ENCODE peak calls at places on chromosome 5, in nine cellular contexts. B is activated CD8-positive, alpha-beta memory T cell treated with anti-CD3 and anti-CD28 coated beads, Interleukin-2, amount 50 U/mL, for 48 hours; V is stimulated activated CD4-positive, alpha-beta T cell treated with anti-CD3 and anti-CD28 coated beads, Interleukin-15, amount 100 ng/mL, for 24 hours; R is neural progenitor cell; E is activated T-helper 1 cell treated with anti-CD3 and anti-CD28 coated beads, Interleukin-2, amount 50 U/mL, for 16 hours; C is RKO; H is effector memory CD8-positive, alpha-beta T cell; Z is testis; P is naive thymus-derived CD4-positive, alpha-beta T cell. K is an unnamed sample.

GRCh38 chr5:110032386-110032785 is 342.7 kb downstream of the MAN2A1 start:
- DNase-seq in R (no peak), Z (no peak), B (no peak), E (no peak), V (no peak), H (no peak), P (no peak), C (no peak), K (no peak)

GRCh38 chr5:148653840-148654781 is at the start of gene HTR4:
- DNase-seq in R (peak), V (no peak), H (no peak), C (no peak), B (no peak), P (no peak), Z (no peak), E (no peak), K (no peak)

GRCh38 chr5:54206580-54207229 is 103.7 kb downstream of the ARL15 start:
- DNase-seq in E (no peak), V (no peak), C (no peak), Z (no peak), R (no peak), B (no peak), P (no peak), H (no peak), K (no peak)

GRCh38 chr5:52988335-52989024 is 672 bp upstream of the ITGA2 start:
- DNase-seq in H (no peak), C (peak), E (no peak), P (no peak), V (no peak), R (no peak), B (no peak), Z (no peak), K (peak)

GRCh38 chr5:150515446-150515845 is 7.5 kb downstream of the NDST1 start:
- DNase-seq in B (no peak), H (no peak), R (no peak), C (no peak), Z (no peak), V (no peak), E (no peak), P (no peak), K (no peak)

GRCh38 chr5:143119881-143120341 is 283.6 kb downstream of the NR3C1 start:
- DNase-seq in R (no peak), Z (no peak), B (no peak), P (no peak), C (no peak), E (no peak), V (no peak), H (no peak), K (no peak)

GRCh38 chr5:52134013-52134650 is 653.6 kb upstream of the ITGA1 start:
- DNase-seq in B (no peak), E (no peak), R (no peak), V (no peak), Z (no peak), H (no peak), P (no peak), C (no peak), K (no peak)

GRCh38 chr5:103366938-103367549 is 108.5 kb downstream of the MACIR start:
- DNase-seq in H (no peak), R (peak), C (no peak), B (no peak), E (no peak), V (no peak), P (no peak), Z (no peak), K (no peak)

GRCh38 chr5:138157626-138158025 is 18.4 kb upstream of the NME5 start:
- DNase-seq in Z (no peak), V (no peak), E (no peak), B (no peak), C (no peak), P (no peak), H (no peak), R (no peak), K (no peak)

GRCh38 chr5:116370886-116371285 is 203.7 kb downstream of the SEMA6A start:
- DNase-seq in B (no peak), R (no peak), Z (no peak), H (no peak), P (no peak), C (no peak), E (no peak), V (no peak), K (no peak)

GRCh38 chr5:31924005-31924404 is 250.1 kb downstream of the GOLPH3 start:
- DNase-seq in P (no peak), E (no peak), B (no peak), R (no peak), Z (no peak), H (no peak), V (no peak), C (no peak), K (no peak)

GRCh38 chr5:142561486-142562097 is 124.3 kb downstream of the FGF1 start:
- DNase-seq in R (no peak), C (no peak), E (no peak), Z (no peak), H (no peak), B (no peak), P (no peak), V (no peak), K (no peak)

K was measured in SJSA1.